ENCODE peak calls at places on chromosomes 11 and 22, in eight cellular contexts. U is breast epithelium, P is psoas muscle, D is colonic mucosa, I is esophagus squamous epithelium, Y is adrenal gland, M is brain microvascular endothelial cell, W is WERI-Rb-1. B is an unnamed sample.

GRCh38 chr11:58286249-58286648 is 18.2 kb upstream of the OR10W1 start:
- DNase-seq in U (no peak), P (no peak), D (peak; percentile 29), I (no peak), Y (no peak), M (peak; percentile 32), W (no peak), B (no peak)

GRCh38 chr11:92297551-92298237 is 73.1 kb downstream of the FAT3 start:
- DNase-seq in U (no peak), P (no peak), D (no peak), I (no peak), Y (no peak), M (no peak), W (no peak), B (no peak)

GRCh38 chr11:30488304-30488998 is 97.7 kb downstream of the MPPED2 start:
- DNase-seq in U (no peak), P (no peak), D (peak; percentile 81), I (no peak), Y (no peak), M (peak; percentile 47), W (no peak), B (no peak)

GRCh38 chr22:28582806-28583205 is 96.8 kb downstream of the TTC28 start:
- DNase-seq in U (no peak), P (no peak), D (no peak), I (no peak), Y (no peak), M (peak; percentile 62), W (no peak), B (no peak)

GRCh38 chr22:36334838-36335603 is 52.7 kb downstream of the MYH9 start:
- DNase-seq in U (peak; percentile 78), P (no peak), D (no peak), I (no peak), Y (peak; percentile 78), M (no peak), W (no peak), B (no peak)

GRCh38 chr11:3218483-3219280 is at the start of gene MRGPRG:
- DNase-seq in U (no peak), P (no peak), D (no peak), I (no peak), Y (no peak), M (no peak), W (no peak), B (no peak)

GRCh38 chr11:134277176-134278001 is 1.2 kb downstream of the GLB1L3 start:
- DNase-seq in U (peak; percentile 16), P (no peak), D (no peak), I (no peak), Y (no peak), M (no peak), W (no peak), B (no peak)

GRCh38 chr11:34034053-34034452 is 17.5 kb upstream of the CAPRIN1 start:
- DNase-seq in U (no peak), P (no peak), D (no peak), I (no peak), Y (no peak), M (no peak), W (no peak), B (no peak)

GRCh38 chr22:35835267-35835997 is 117.8 kb downstream of the APOL5 start:
- DNase-seq in U (no peak), P (no peak), D (no peak), I (no peak), Y (no peak), M (no peak), W (no peak), B (no peak)

GRCh38 chr11:78291754-78292108 is 103.0 kb downstream of the USP35 start:
- DNase-seq in U (no peak), P (no peak), D (no peak), I (no peak), Y (no peak), M (no peak), W (no peak), B (no peak)

GRCh38 chr22:19046287-19046686 is 75.9 kb downstream of the DGCR2 start:
- DNase-seq in U (no peak), P (no peak), D (no peak), I (no peak), Y (no peak), M (no peak), W (no peak), B (no peak)

GRCh38 chr22:50010676-50011446 is 1.7 kb downstream of the IL17REL start:
- DNase-seq in U (no peak), P (no peak), D (no peak), I (no peak), Y (no peak), M (no peak), W (no peak), B (peak; percentile 76)

GRCh38 chr22:46852771-46853170 is 90.3 kb downstream of the TBC1D22A start:
- DNase-seq in U (no peak), P (no peak), D (no peak), I (no peak), Y (no peak), M (no peak), W (no peak), B (no peak)

GRCh38 chr22:27810566-27810965 is 9.0 kb upstream of the MN1 start:
- DNase-seq in U (peak; percentile 40), P (peak; percentile 89), D (peak; percentile 38), I (no peak), Y (no peak), M (no peak), W (no peak), B (no peak)

GRCh38 chr11:69746140-69746539 is 29.0 kb downstream of the FGF4 start:
- DNase-seq in U (no peak), P (no peak), D (no peak), I (no peak), Y (no peak), M (no peak), W (no peak), B (no peak)

GRCh38 chr11:114121744-114122504 is 62.4 kb downstream of the ZBTB16 start:
- DNase-seq in U (no peak), P (no peak), D (no peak), I (no peak), Y (no peak), M (no peak), W (no peak), B (no peak)

GRCh38 chr11:105000167-105000566 is 22.8 kb downstream of the CASP5 start:
- DNase-seq in U (no peak), P (no peak), D (no peak), I (no peak), Y (no peak), M (peak; percentile 9), W (no peak), B (no peak)

DNA sequence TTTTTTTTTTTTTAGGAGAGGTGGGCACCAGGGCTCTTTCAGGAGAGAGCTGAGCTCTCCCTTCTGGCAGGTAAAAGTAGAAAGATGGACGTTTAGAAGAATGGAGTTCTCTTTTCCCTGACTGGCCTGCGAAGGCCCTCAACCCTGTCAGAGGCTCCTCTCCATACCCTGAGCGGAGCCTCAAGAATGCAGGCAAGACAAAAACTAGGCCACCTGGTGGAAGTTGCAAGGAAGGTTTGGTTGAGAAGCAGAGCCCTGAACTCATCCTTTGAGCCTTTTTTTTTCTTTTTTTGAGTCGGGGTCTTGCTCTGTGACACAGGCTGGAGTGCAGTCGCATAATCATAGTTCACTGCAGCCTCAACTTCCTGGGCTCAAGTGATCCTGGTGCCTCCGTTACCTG is 1.4 kb downstream of the OTOG start:
- DNase-seq in U (no peak), P (no peak), D (no peak), I (no peak), Y (no peak), M (no peak), W (no peak), B (no peak)
- TF ChIP-seq CTCF in U (no peak), P (no peak), D (no peak), I (no peak), Y (no peak), M (peak; percentile 33), W (peak; percentile 23), B (no peak)

GRCh38 chr22:23401111-23401909 is 178.8 kb downstream of the IGLL1 start:
- DNase-seq in U (peak; percentile 53), P (peak; percentile 39), D (no peak), I (no peak), Y (no peak), M (peak; percentile 68), W (no peak), B (no peak)
- H3K4me3 ChIP-seq in U (peak overlapping the region; percentile 55), P (no peak overlapping the region), D (no peak overlapping the region), I (no peak overlapping the region), Y (no peak overlapping the region), M (no peak overlapping the region), W (no peak overlapping the region), B (no peak overlapping the region)

DNA sequence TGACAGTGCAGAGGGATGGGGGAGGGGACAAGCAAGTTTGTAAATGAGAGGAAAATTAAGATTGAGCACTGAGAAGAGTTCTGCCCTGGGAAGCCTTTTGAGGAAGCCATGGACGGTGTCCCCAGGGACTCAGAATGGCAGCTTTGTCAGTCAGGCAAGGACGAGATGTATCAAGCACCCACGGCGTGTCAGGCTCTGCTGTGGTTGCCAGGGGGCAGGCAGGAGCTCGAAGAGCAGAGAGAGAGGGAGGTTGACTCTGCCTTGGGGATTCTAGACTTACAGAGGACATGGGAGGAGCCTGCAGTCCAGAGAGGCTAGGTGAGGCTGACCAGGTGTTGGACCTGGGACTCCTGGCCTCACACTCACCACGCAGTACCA is 29.1 kb upstream of the SYT7 start:
- DNase-seq in U (no peak), P (no peak), D (peak; percentile 43), I (no peak), Y (no peak), M (no peak), W (peak; percentile 88), B (no peak)
- H3K27me3 ChIP-seq in U (no peaks in the 10 kb centered on the region), P (peaks cover 24% of the 10 kb centered on the region), D (no peaks in the 10 kb centered on the region), I (no peaks in the 10 kb centered on the region), Y (no peaks in the 10 kb centered on the region), M (peaks cover 19% of the 10 kb centered on the region), W (no peaks in the 10 kb centered on the region), B (peaks cover 2% of the 10 kb centered on the region)

DNA sequence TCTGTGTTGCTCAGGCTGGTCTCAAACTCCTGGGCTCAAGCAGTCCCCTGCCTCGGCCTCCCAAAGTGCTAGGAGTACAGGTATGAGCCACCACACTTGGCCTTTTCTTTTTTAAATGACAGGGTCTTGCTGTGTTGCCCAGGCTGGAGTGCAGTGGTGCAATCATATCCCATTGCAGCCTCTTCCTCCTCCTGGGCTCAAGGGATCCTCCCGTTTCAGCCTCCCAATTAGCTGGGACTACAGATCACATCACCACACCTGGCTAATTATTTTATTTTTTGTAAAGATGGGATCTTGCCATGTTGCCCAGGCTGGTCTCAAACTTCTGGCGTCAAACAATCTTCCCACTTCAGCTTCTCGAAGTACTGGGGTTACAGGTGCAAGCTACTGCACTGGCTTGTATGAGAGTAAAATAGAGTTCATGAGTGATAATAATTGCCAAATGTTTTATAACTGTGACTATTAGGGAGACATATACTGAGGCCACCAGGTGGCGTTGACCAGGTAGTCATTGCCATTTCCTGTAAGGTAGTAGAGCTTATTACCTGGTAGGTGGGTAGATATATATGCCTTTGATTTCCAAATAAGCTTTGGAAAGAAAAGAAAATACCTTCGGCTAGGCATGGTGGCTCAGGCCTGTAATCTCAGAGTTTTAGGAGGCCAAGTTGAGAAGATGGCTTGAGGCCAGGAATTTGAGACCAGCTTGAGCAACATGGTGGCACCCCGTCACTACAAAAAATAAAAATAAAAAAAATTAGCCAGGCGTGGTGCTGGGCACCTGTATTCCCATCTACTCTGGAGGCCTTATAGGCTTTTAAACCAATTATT is 5.4 kb downstream of the FDX1 start:
- DNase-seq in U (no peak), P (no peak), D (peak; percentile 23), I (no peak), Y (peak; percentile 57), M (no peak), W (peak; percentile 28), B (no peak)
- TF ChIP-seq CTCF in U (no peak), P (no peak), D (peak; percentile 14), I (no peak), Y (no peak), M (peak; percentile 45), W (peak; percentile 18), B (peak; percentile 53)

GRCh38 chr11:76781046-76781801 is 1.9 kb upstream of the TSKU start:
- DNase-seq in U (no peak), P (no peak), D (peak; percentile 79), I (no peak), Y (no peak), M (no peak), W (no peak), B (no peak)
- H3K4me3 ChIP-seq in U (peak overlapping the region; percentile 94), P (no peak overlapping the region), D (no peak overlapping the region), I (peak overlapping the region; percentile 6), Y (no peak overlapping the region), M (no peak overlapping the region), W (no peak overlapping the region), B (no peak overlapping the region)